ENCODE peak calls at places on chromosomes 13 and 19, in six cellular contexts. One of them, this sample, is unnamed.

GRCh38 chr19:16824658-16825311 is 4.4 kb upstream of the SIN3B start:
- DNase-seq in endothelial cell of umbilical vein: peak
- DNase-seq in A549: no peak
- DNase-seq in K562: no peak
- DNase-seq in WTC11: no peak
- DNase-seq in HepG2: no peak
- DNase-seq in this sample: no peak

GRCh38 chr13:99467764-99468163 is 33.5 kb upstream of the TM9SF2 start:
- DNase-seq in WTC11: no peak
- DNase-seq in A549: no peak
- DNase-seq in K562: no peak
- DNase-seq in endothelial cell of umbilical vein: no peak
- DNase-seq in HepG2: no peak
- DNase-seq in this sample: no peak

GRCh38 chr19:46533085-46534081 is 37.7 kb upstream of the PNMA8B start:
- DNase-seq in WTC11: peak
- DNase-seq in endothelial cell of umbilical vein: no peak
- DNase-seq in A549: no peak
- DNase-seq in K562: no peak
- DNase-seq in HepG2: no peak
- DNase-seq in this sample: no peak

GRCh38 chr13:50911051-50911690 is 1.6 kb downstream of the RNASEH2B start:
- DNase-seq in A549: no peak
- DNase-seq in HepG2: peak
- DNase-seq in endothelial cell of umbilical vein: peak
- DNase-seq in WTC11: no peak
- DNase-seq in K562: peak
- DNase-seq in this sample: no peak

GRCh38 chr13:25678398-25678797 is 306.6 kb downstream of the ATP8A2 start:
- DNase-seq in K562: no peak
- DNase-seq in A549: no peak
- DNase-seq in WTC11: no peak
- DNase-seq in endothelial cell of umbilical vein: no peak
- DNase-seq in HepG2: no peak
- DNase-seq in this sample: no peak

GRCh38 chr19:858868-859843 is at the start of gene CFD:
- DNase-seq in A549: no peak
- DNase-seq in K562: no peak
- DNase-seq in endothelial cell of umbilical vein: no peak
- DNase-seq in WTC11: peak
- DNase-seq in HepG2: no peak
- DNase-seq in this sample: no peak

GRCh38 chr19:58228584-58229254 is at the start of gene ZNF544:
- DNase-seq in HepG2: peak
- DNase-seq in endothelial cell of umbilical vein: peak
- DNase-seq in WTC11: peak
- DNase-seq in A549: peak
- DNase-seq in K562: peak
- DNase-seq in this sample: peak

GRCh38 chr19:46371371-46371901 is 24.5 kb downstream of the PPP5C start:
- DNase-seq in WTC11: no peak
- DNase-seq in HepG2: no peak
- DNase-seq in K562: no peak
- DNase-seq in A549: no peak
- DNase-seq in endothelial cell of umbilical vein: peak
- DNase-seq in this sample: no peak

GRCh38 chr13:94431569-94431968 is 47.9 kb downstream of the DCT start:
- DNase-seq in WTC11: no peak
- DNase-seq in A549: no peak
- DNase-seq in K562: no peak
- DNase-seq in HepG2: no peak
- DNase-seq in endothelial cell of umbilical vein: no peak
- DNase-seq in this sample: no peak

GRCh38 chr13:97117388-97117910 is 104.7 kb upstream of the MBNL2 start:
- DNase-seq in endothelial cell of umbilical vein: no peak
- DNase-seq in WTC11: no peak
- DNase-seq in K562: no peak
- DNase-seq in A549: no peak
- DNase-seq in HepG2: no peak
- DNase-seq in this sample: no peak

GRCh38 chr19:31639306-31639705 is 290.1 kb upstream of the TSHZ3 start:
- DNase-seq in endothelial cell of umbilical vein: no peak
- DNase-seq in WTC11: no peak
- DNase-seq in K562: no peak
- DNase-seq in A549: no peak
- DNase-seq in HepG2: no peak
- DNase-seq in this sample: no peak

GRCh38 chr19:29260477-29261317 is 47.7 kb upstream of the UQCRFS1 start:
- DNase-seq in endothelial cell of umbilical vein: no peak
- DNase-seq in WTC11: peak
- DNase-seq in HepG2: peak
- DNase-seq in K562: peak
- DNase-seq in A549: no peak
- DNase-seq in this sample: no peak

GRCh38 chr13:85737952-85738351 is 61.3 kb downstream of the SLITRK6 start:
- DNase-seq in K562: no peak
- DNase-seq in HepG2: no peak
- DNase-seq in endothelial cell of umbilical vein: no peak
- DNase-seq in A549: no peak
- DNase-seq in WTC11: no peak
- DNase-seq in this sample: no peak

GRCh38 chr19:38684078-38684861 is 36.8 kb downstream of the ACTN4 start:
- DNase-seq in HepG2: no peak
- DNase-seq in endothelial cell of umbilical vein: peak
- DNase-seq in WTC11: no peak
- DNase-seq in A549: peak
- DNase-seq in K562: peak
- DNase-seq in this sample: no peak

GRCh38 chr13:67015976-67016600 is 214.0 kb downstream of the PCDH9 start:
- DNase-seq in WTC11: no peak
- DNase-seq in HepG2: no peak
- DNase-seq in endothelial cell of umbilical vein: no peak
- DNase-seq in A549: no peak
- DNase-seq in K562: no peak
- DNase-seq in this sample: no peak

GRCh38 chr13:40433577-40433976 is 232.9 kb downstream of the FOXO1 start:
- DNase-seq in HepG2: no peak
- DNase-seq in A549: no peak
- DNase-seq in endothelial cell of umbilical vein: no peak
- DNase-seq in K562: no peak
- DNase-seq in WTC11: no peak
- DNase-seq in this sample: no peak

GRCh38 chr19:11434703-11435056 is 241 bp downstream of the ODAD3 start:
- DNase-seq in K562: no peak
- DNase-seq in A549: peak
- DNase-seq in WTC11: no peak
- DNase-seq in endothelial cell of umbilical vein: no peak
- DNase-seq in HepG2: no peak
- DNase-seq in this sample: no peak

GRCh38 chr19:53057904-53058579 is 13.5 kb downstream of the ERVV-2 start:
- DNase-seq in A549: no peak
- DNase-seq in WTC11: peak
- DNase-seq in endothelial cell of umbilical vein: no peak
- DNase-seq in HepG2: no peak
- DNase-seq in K562: no peak
- DNase-seq in this sample: peak

GRCh38 chr19:47253467-47253881 is 2.9 kb upstream of the CCDC9 start:
- DNase-seq in HepG2: peak
- DNase-seq in A549: no peak
- DNase-seq in WTC11: no peak
- DNase-seq in K562: no peak
- DNase-seq in endothelial cell of umbilical vein: no peak
- DNase-seq in this sample: no peak

GRCh38 chr13:47126432-47126831 is 229.6 kb upstream of the HTR2A start:
- DNase-seq in WTC11: no peak
- DNase-seq in K562: no peak
- DNase-seq in endothelial cell of umbilical vein: no peak
- DNase-seq in HepG2: no peak
- DNase-seq in A549: no peak
- DNase-seq in this sample: no peak

GRCh38 chr13:113411216-113412023 is 41.9 kb downstream of the ADPRHL1 start:
- DNase-seq in endothelial cell of umbilical vein: no peak
- DNase-seq in WTC11: no peak
- DNase-seq in K562: no peak
- DNase-seq in HepG2: peak
- DNase-seq in A549: peak
- DNase-seq in this sample: no peak

GRCh38 chr13:92807343-92807742 is 419.3 kb upstream of the GPC6 start:
- DNase-seq in endothelial cell of umbilical vein: no peak
- DNase-seq in HepG2: no peak
- DNase-seq in K562: no peak
- DNase-seq in WTC11: no peak
- DNase-seq in A549: no peak
- DNase-seq in this sample: no peak

GRCh38 chr19:11291991-11292390 is 4.0 kb upstream of the TSPAN16 start:
- DNase-seq in WTC11: no peak
- DNase-seq in A549: no peak
- DNase-seq in K562: peak
- DNase-seq in endothelial cell of umbilical vein: no peak
- DNase-seq in HepG2: no peak
- DNase-seq in this sample: no peak

GRCh38 chr19:48487944-48488343 is 18.8 kb downstream of the CYTH2 start:
- DNase-seq in A549: peak
- DNase-seq in HepG2: peak
- DNase-seq in endothelial cell of umbilical vein: peak
- DNase-seq in K562: no peak
- DNase-seq in WTC11: no peak
- DNase-seq in this sample: no peak

GRCh38 chr19:48481846-48482639 is 12.9 kb downstream of the CYTH2 start:
- DNase-seq in K562: no peak
- DNase-seq in WTC11: no peak
- DNase-seq in endothelial cell of umbilical vein: no peak
- DNase-seq in HepG2: no peak
- DNase-seq in A549: no peak
- DNase-seq in this sample: no peak

GRCh38 chr19:48487544-48487943 is 18.4 kb downstream of the CYTH2 start:
- DNase-seq in A549: no peak
- DNase-seq in WTC11: no peak
- DNase-seq in K562: no peak
- DNase-seq in HepG2: peak
- DNase-seq in endothelial cell of umbilical vein: no peak
- DNase-seq in this sample: no peak

GRCh38 chr19:48484247-48484893 is 15.2 kb downstream of the CYTH2 start:
- DNase-seq in endothelial cell of umbilical vein: no peak
- DNase-seq in A549: no peak
- DNase-seq in HepG2: no peak
- DNase-seq in K562: no peak
- DNase-seq in WTC11: no peak
- DNase-seq in this sample: no peak

GRCh38 chr19:48484931-48485612 is 15.9 kb downstream of the CYTH2 start:
- DNase-seq in WTC11: no peak
- DNase-seq in K562: no peak
- DNase-seq in A549: no peak
- DNase-seq in endothelial cell of umbilical vein: no peak
- DNase-seq in HepG2: no peak
- DNase-seq in this sample: no peak
- TF ChIP-seq JUN in WTC11: no peak
- TF ChIP-seq JUN in K562: no peak
- TF ChIP-seq JUN in A549: no peak
- TF ChIP-seq JUN in endothelial cell of umbilical vein: no peak
- TF ChIP-seq JUN in HepG2: no peak
- TF ChIP-seq JUN in this sample: no peak

GRCh38 chr19:7515091-7515470 is 822 bp upstream of the ZNF358 start:
- DNase-seq in K562: no peak
- DNase-seq in endothelial cell of umbilical vein: no peak
- DNase-seq in HepG2: no peak
- DNase-seq in A549: no peak
- DNase-seq in WTC11: no peak
- DNase-seq in this sample: no peak

GRCh38 chr19:7516281-7516862 is 469 bp downstream of the ZNF358 start:
- DNase-seq in HepG2: no peak
- DNase-seq in A549: no peak
- DNase-seq in K562: no peak
- DNase-seq in WTC11: no peak
- DNase-seq in endothelial cell of umbilical vein: no peak
- DNase-seq in this sample: no peak

GRCh38 chr19:7516878-7517277 is 975 bp downstream of the ZNF358 start:
- DNase-seq in K562: no peak
- DNase-seq in HepG2: no peak
- DNase-seq in WTC11: no peak
- DNase-seq in endothelial cell of umbilical vein: no peak
- DNase-seq in A549: no peak
- DNase-seq in this sample: no peak

GRCh38 chr19:7513809-7514642 is 1.9 kb upstream of the ZNF358 start:
- DNase-seq in endothelial cell of umbilical vein: no peak
- DNase-seq in A549: no peak
- DNase-seq in K562: no peak
- DNase-seq in HepG2: no peak
- DNase-seq in WTC11: no peak
- DNase-seq in this sample: no peak

GRCh38 chr19:7515471-7516226 is at the start of gene ZNF358:
- DNase-seq in HepG2: peak
- DNase-seq in K562: peak
- DNase-seq in endothelial cell of umbilical vein: peak
- DNase-seq in A549: peak
- DNase-seq in WTC11: peak
- DNase-seq in this sample: peak
- TF ChIP-seq JUN in HepG2: no peak
- TF ChIP-seq JUN in K562: no peak
- TF ChIP-seq JUN in endothelial cell of umbilical vein: no peak
- TF ChIP-seq JUN in A549: no peak
- TF ChIP-seq JUN in WTC11: no peak
- TF ChIP-seq JUN in this sample: no peak

DNA sequence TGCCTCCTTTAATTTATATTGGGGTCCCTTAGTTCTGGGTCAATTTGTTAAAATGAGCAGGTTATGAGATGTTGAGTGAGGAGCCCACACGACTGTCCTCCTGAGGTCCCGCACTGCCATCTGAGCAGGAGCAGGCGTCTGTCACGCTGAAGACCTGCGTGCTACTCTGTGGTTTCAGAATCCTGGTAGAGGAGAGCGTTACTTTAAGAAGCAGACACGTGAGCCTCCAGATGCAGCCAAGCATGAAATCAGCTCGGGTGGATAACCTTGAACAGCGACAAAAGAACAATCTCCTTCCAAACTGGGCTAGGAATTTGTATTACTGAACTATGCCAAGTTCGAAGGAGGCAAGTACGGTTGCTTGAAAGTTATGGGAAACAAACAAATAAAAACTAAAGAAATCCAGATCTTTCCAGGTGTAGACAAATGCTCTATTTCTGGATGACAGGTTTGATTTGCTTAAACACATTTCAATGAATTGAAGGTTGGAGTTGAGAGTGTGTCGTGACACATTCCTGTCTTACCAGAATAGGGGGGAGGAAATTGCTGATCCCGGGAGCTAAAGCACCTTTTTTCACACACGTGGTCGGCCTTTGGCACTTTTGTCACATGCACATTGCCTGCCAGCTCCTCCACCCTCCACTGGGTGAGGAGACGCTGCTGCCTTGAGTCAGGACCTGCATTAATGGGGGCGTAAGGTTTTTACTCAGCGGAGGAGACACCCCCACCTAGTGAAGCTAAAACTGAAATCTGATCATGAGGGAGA is 945.5 kb upstream of the SLC10A2 start:
- DNase-seq in K562: no peak
- DNase-seq in endothelial cell of umbilical vein: no peak
- DNase-seq in HepG2: no peak
- DNase-seq in WTC11: no peak
- DNase-seq in A549: no peak
- DNase-seq in this sample: no peak
- TF ChIP-seq JUN in K562: no peak
- TF ChIP-seq JUN in endothelial cell of umbilical vein: no peak
- TF ChIP-seq JUN in HepG2: no peak
- TF ChIP-seq JUN in WTC11: no peak
- TF ChIP-seq JUN in A549: no peak
- TF ChIP-seq JUN in this sample: no peak

GRCh38 chr13:80361883-80362327 is 21.0 kb upstream of the SPRY2 start:
- DNase-seq in HepG2: peak
- DNase-seq in K562: peak
- DNase-seq in endothelial cell of umbilical vein: peak
- DNase-seq in WTC11: no peak
- DNase-seq in A549: no peak
- DNase-seq in this sample: no peak
- TF ChIP-seq JUN in HepG2: no peak
- TF ChIP-seq JUN in K562: no peak
- TF ChIP-seq JUN in endothelial cell of umbilical vein: no peak
- TF ChIP-seq JUN in WTC11: no peak
- TF ChIP-seq JUN in A549: no peak
- TF ChIP-seq JUN in this sample: no peak

This sample was measured in H1.